ENCODE peak calls at places on chromosomes 2 and 18, in five cellular contexts. J, C, S, Z and M are unnamed samples.

GRCh38 chr2:240430595-240430994 is 4.9 kb upstream of the GPC1 start:
- DNase-seq in J (no peak), C (no peak), S (no peak), Z (peak), M (no peak)

GRCh38 chr2:46334389-46335345 is 37.5 kb downstream of the EPAS1 start:
- DNase-seq in J (no peak), C (no peak), S (no peak), Z (peak), M (no peak)

GRCh38 chr18:69469444-69469919 is 68.8 kb downstream of the DOK6 start:
- DNase-seq in J (no peak), C (peak), S (no peak), Z (no peak), M (peak)

GRCh38 chr2:32772623-32773221 is 144.9 kb downstream of the TTC27 start:
- DNase-seq in J (peak), C (no peak), S (peak), Z (no peak), M (peak)

GRCh38 chr2:215364157-215365155 is 52.6 kb downstream of the ATIC start:
- DNase-seq in J (no peak), C (no peak), S (no peak), Z (no peak), M (no peak)

GRCh38 chr2:241461693-241462677 is 46.4 kb downstream of the STK25 start:
- DNase-seq in J (no peak), C (no peak), S (no peak), Z (no peak), M (no peak)

GRCh38 chr2:214881647-214882205 is 72.2 kb upstream of the BARD1 start:
- DNase-seq in J (no peak), C (no peak), S (no peak), Z (no peak), M (no peak)

GRCh38 chr18:22368066-22368465 is 49.6 kb downstream of the CTAGE1 start:
- DNase-seq in J (no peak), C (no peak), S (no peak), Z (no peak), M (no peak)

GRCh38 chr2:232502901-232503791 is 15.5 kb upstream of the ECEL1 start:
- DNase-seq in J (peak), C (no peak), S (peak), Z (no peak), M (peak)

GRCh38 chr18:56314396-56314795 is 324.0 kb downstream of the TXNL1 start:
- DNase-seq in J (no peak), C (no peak), S (no peak), Z (no peak), M (no peak)

GRCh38 chr18:62827397-62827796 is 112.1 kb downstream of the PHLPP1 start:
- DNase-seq in J (no peak), C (no peak), S (no peak), Z (no peak), M (no peak)

GRCh38 chr2:23404426-23404825 is 19.4 kb downstream of the KLHL29 start:
- DNase-seq in J (peak), C (no peak), S (no peak), Z (peak), M (no peak)

GRCh38 chr2:207528980-207529329 is 807 bp upstream of the CREB1 start:
- DNase-seq in J (no peak), C (no peak), S (peak), Z (peak), M (no peak)

GRCh38 chr2:232043966-232044365 is 82.5 kb downstream of the DIS3L2 start:
- DNase-seq in J (no peak), C (no peak), S (no peak), Z (no peak), M (no peak)

GRCh38 chr18:8656226-8656625 is 47.0 kb downstream of the RAB12 start:
- DNase-seq in J (no peak), C (no peak), S (no peak), Z (no peak), M (no peak)

GRCh38 chr2:27255660-27256059 is 7.2 kb downstream of the SLC30A3 start:
- DNase-seq in J (no peak), C (no peak), S (no peak), Z (no peak), M (no peak)

GRCh38 chr2:175366814-175367213 is 185.3 kb upstream of the ATP5MC3 start:
- DNase-seq in J (peak), C (no peak), S (peak), Z (no peak), M (peak)

GRCh38 chr2:20071397-20072383 is 20.3 kb upstream of the LAPTM4A start:
- DNase-seq in J (no peak), C (no peak), S (no peak), Z (no peak), M (peak)

GRCh38 chr2:75500633-75501032 is 60.1 kb downstream of the EVA1A start:
- DNase-seq in J (no peak), C (no peak), S (no peak), Z (no peak), M (no peak)

GRCh38 chr2:233369462-233369861 is 15.2 kb downstream of the DGKD start:
- DNase-seq in J (no peak), C (no peak), S (no peak), Z (no peak), M (no peak)

GRCh38 chr18:53324353-53324752 is 900.1 kb downstream of the MBD2 start:
- DNase-seq in J (no peak), C (no peak), S (no peak), Z (no peak), M (no peak)

GRCh38 chr2:86079981-86080911 is 25.4 kb downstream of the POLR1A start:
- DNase-seq in J (peak), C (peak), S (peak), Z (peak), M (peak)

GRCh38 chr2:118227698-118228508 is 139.6 kb downstream of the INSIG2 start:
- DNase-seq in J (no peak), C (no peak), S (no peak), Z (no peak), M (no peak)

GRCh38 chr2:230321031-230321430 is 6.0 kb upstream of the SP140L start:
- DNase-seq in J (no peak), C (no peak), S (no peak), Z (no peak), M (no peak)

GRCh38 chr2:230324503-230324902 is 2.5 kb upstream of the SP140L start:
- DNase-seq in J (no peak), C (no peak), S (no peak), Z (no peak), M (no peak)

GRCh38 chr2:230322561-230323384 is 4.2 kb upstream of the SP140L start:
- DNase-seq in J (no peak), C (no peak), S (no peak), Z (no peak), M (no peak)

GRCh38 chr2:230325316-230326243 is 1.4 kb upstream of the SP140L start:
- DNase-seq in J (no peak), C (no peak), S (no peak), Z (no peak), M (no peak)

DNA sequence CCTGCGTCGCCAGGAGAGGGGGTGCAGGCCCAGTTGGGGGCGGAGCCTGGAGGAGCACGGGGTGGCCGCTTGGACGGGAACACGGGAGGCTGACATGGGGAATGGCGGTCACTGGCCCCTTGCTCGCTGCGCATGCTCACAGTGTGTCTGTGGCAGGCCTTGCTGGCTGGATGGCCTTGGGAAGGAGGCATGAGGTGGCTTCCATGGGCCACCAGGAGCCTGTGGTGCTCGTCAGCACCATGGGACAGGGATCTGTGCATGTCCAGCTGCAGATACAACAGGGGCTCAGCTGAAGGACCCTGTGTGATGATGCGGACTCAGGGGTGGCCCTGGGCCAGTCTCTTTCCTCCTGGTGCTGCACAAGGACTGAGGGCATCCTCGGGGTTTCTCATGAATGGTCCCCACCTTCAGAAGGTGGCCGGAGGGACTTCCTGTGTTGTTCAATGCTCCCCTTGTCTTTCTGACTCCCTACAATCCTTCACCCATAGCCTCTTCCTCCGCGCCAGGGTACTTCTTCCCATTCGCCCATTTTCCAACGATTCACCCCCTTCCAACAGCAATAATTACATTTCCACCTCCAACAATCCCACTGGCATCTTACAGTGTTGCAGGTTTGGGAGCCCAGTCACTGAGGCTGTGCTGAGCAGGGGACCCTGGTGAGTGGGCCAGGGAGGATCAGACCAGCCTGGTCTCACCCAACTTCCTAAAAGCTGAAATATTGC is 3.4 kb upstream of the SP140L start:
- DNase-seq in J (no peak), C (no peak), S (no peak), Z (no peak), M (no peak)
- TF ChIP-seq CTCF in J (peak), C (no peak), S (no peak), Z (no peak), M (no peak)

GRCh38 chr2:52904511-52904910 is 863.1 kb upstream of the CHAC2 start:
- DNase-seq in J (no peak), C (no peak), S (no peak), Z (no peak), M (no peak)
- TF ChIP-seq CTCF in J (no peak), C (no peak), S (no peak), Z (no peak), M (no peak)

GRCh38 chr2:56191617-56192016 is 7.8 kb downstream of the CCDC85A start:
- DNase-seq in J (peak), C (no peak), S (no peak), Z (no peak), M (peak)
- TF ChIP-seq CTCF in J (peak), C (peak), S (peak), Z (no peak), M (peak)

GRCh38 chr2:128644745-128645256 is 326.1 kb upstream of the HS6ST1 start:
- DNase-seq in J (peak), C (no peak), S (no peak), Z (no peak), M (no peak)
- TF ChIP-seq CTCF in J (peak), C (no peak), S (no peak), Z (no peak), M (no peak)

GRCh38 chr18:34494359-34494696 is 215.8 kb upstream of the DTNA start:
- DNase-seq in J (peak), C (no peak), S (no peak), Z (peak), M (peak)
- TF ChIP-seq CTCF in J (no peak), C (no peak), S (no peak), Z (no peak), M (no peak)

DNA sequence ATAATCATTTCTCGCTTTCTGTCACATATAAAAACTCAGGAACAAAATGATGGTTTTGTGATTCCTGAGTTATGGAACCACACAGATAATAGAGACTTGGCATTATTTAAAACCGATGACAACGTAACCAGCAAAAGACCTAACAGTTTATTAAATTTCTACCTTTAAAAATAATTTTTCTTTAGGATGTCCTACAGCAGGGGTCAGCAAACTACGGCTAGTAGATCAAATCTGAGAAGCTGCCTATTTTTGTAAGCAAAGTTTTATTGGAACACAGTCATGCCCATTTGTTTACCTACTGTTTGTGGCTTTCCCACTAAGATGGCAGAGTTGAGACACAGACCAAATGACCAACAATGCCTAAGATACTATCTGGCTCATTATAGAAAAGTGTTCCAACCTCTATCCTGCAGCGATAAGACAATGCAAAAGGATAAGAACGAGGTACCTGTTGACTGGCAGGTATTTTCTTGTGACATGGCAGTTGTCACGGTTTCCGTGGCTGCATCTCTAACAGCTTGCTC is 53.0 kb upstream of the ZFP36L2 start:
- DNase-seq in J (no peak), C (no peak), S (no peak), Z (no peak), M (no peak)
- TF ChIP-seq CTCF in J (no peak), C (no peak), S (no peak), Z (no peak), M (no peak)

DNA sequence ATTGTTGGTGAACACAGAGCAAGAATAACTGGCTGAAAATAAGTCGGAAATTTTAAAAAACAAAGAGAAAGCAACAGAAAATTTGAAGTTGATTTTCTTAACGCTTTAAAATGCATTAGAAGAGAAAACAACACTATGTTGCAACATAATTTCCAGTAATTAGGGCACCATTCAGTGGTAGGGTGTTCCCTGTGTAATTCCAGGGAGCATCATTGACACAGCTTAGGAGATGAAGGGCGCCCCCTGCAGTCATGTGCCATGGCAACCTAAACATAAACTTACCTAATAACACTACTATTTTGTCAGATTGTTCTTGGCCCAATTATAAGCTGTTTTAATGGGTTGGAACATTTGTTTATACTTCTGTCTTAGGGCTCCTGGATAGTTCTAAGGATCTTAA is 99.6 kb downstream of the DTNA start:
- DNase-seq in J (peak), C (no peak), S (no peak), Z (no peak), M (peak)
- TF ChIP-seq CTCF in J (peak), C (peak), S (peak), Z (no peak), M (peak)